ENCODE peak calls at places on chromosomes 16 and 17, in four cellular contexts. O is breast epithelium, X is aorta, I is SK-N-SH. C is an unnamed sample.
A peak's percentile ranks its signal among the peaks of the same experiment; 100 is the strongest.

GRCh38 chr17:79420318-79421243 is 190.3 kb downstream of the RBFOX3 start:
- DNase-seq in O (no peak), X (no peak), I (no peak), C (no peak)

GRCh38 chr16:88375236-88376052 is 7.3 kb upstream of the ZNF469 start:
- DNase-seq in O (peak; percentile 70), X (peak; percentile 70), I (peak; percentile 19), C (no peak)

GRCh38 chr17:43613911-43614310 is 47.8 kb downstream of the MEOX1 start:
- DNase-seq in O (no peak), X (no peak), I (no peak), C (no peak)

GRCh38 chr17:42179911-42180410 is 981 bp downstream of the KCNH4 start:
- DNase-seq in O (no peak), X (no peak), I (peak; percentile 62), C (peak; percentile 51)

GRCh38 chr17:3594056-3594810 is 15.0 kb downstream of the TRPV1 start:
- DNase-seq in O (no peak), X (no peak), I (peak; percentile 67), C (no peak)

GRCh38 chr16:19094542-19095365 is 19.0 kb upstream of the ITPRIPL2 start:
- DNase-seq in O (no peak), X (no peak), I (no peak), C (peak; percentile 38)

GRCh38 chr17:14068542-14069250 is 608 bp upstream of the COX10 start:
- DNase-seq in O (no peak), X (no peak), I (no peak), C (no peak)

GRCh38 chr17:7425756-7426155 is 340 bp downstream of the SPEM2 start:
- DNase-seq in O (no peak), X (no peak), I (no peak), C (no peak)

GRCh38 chr16:83912152-83912948 is 13.4 kb downstream of the MLYCD start:
- DNase-seq in O (no peak), X (no peak), I (no peak), C (no peak)

GRCh38 chr16:89999831-90000574 is 19.3 kb downstream of the DBNDD1 start:
- DNase-seq in O (no peak), X (no peak), I (no peak), C (no peak)

GRCh38 chr17:82976982-82977488 is 102.4 kb upstream of the METRNL start:
- DNase-seq in O (no peak), X (peak; percentile 60), I (peak; percentile 20), C (no peak)

GRCh38 chr17:2050246-2050866 is 4.5 kb upstream of the HIC1 start:
- DNase-seq in O (peak; percentile 62), X (peak; percentile 91), I (peak; percentile 94), C (peak; percentile 59)

GRCh38 chr17:63476494-63476856 is 386 bp upstream of the ACE start:
- DNase-seq in O (no peak), X (no peak), I (peak; percentile 92), C (no peak)

GRCh38 chr16:85385463-85386331 is 227.4 kb upstream of the GSE1 start:
- DNase-seq in O (no peak), X (peak; percentile 72), I (no peak), C (no peak)

GRCh38 chr17:58002973-58003372 is 4.1 kb downstream of the SRSF1 start:
- DNase-seq in O (no peak), X (no peak), I (no peak), C (no peak)

GRCh38 chr16:73023320-73023719 is 24.6 kb downstream of the ZFHX3 start:
- DNase-seq in O (no peak), X (no peak), I (no peak), C (no peak)

GRCh38 chr16:56382901-56383355 is 42.4 kb downstream of the AMFR start:
- DNase-seq in O (peak; percentile 39), X (no peak), I (no peak), C (no peak)

GRCh38 chr16:68978303-68978954 is 127.0 kb upstream of the HAS3 start:
- DNase-seq in O (no peak), X (no peak), I (no peak), C (peak; percentile 41)

GRCh38 chr16:56931253-56931768 is 631 bp upstream of the HERPUD1 start:
- DNase-seq in O (peak; percentile 43), X (peak; percentile 76), I (no peak), C (no peak)

GRCh38 chr17:36892112-36892838 is 45.0 kb upstream of the LHX1 start:
- DNase-seq in O (no peak), X (no peak), I (no peak), C (no peak)

GRCh38 chr16:6961704-6962103 is 370.9 kb upstream of the RBFOX1 start:
- DNase-seq in O (no peak), X (no peak), I (no peak), C (no peak)

GRCh38 chr16:89473791-89474414 is 16.5 kb downstream of the ANKRD11 start:
- DNase-seq in O (no peak), X (no peak), I (no peak), C (peak; percentile 49)

GRCh38 chr17:2723505-2723996 is 12.0 kb upstream of the CLUH start:
- DNase-seq in O (no peak), X (no peak), I (no peak), C (peak; percentile 35)

GRCh38 chr16:14473488-14473887 is 156.6 kb downstream of the PARN start:
- DNase-seq in O (no peak), X (no peak), I (no peak), C (no peak)

GRCh38 chr17:3710951-3711383 is 12.7 kb upstream of the HASPIN start:
- DNase-seq in O (no peak), X (no peak), I (no peak), C (peak; percentile 10)

GRCh38 chr17:14092808-14093207 is 23.5 kb downstream of the COX10 start:
- DNase-seq in O (no peak), X (no peak), I (no peak), C (no peak)

GRCh38 chr16:86708431-86708830 is 130.1 kb downstream of the FOXL1 start:
- DNase-seq in O (no peak), X (no peak), I (no peak), C (no peak)

GRCh38 chr17:48505788-48506187 is 25.0 kb downstream of the HOXB1 start:
- DNase-seq in O (peak; percentile 35), X (no peak), I (no peak), C (peak; percentile 88)

DNA sequence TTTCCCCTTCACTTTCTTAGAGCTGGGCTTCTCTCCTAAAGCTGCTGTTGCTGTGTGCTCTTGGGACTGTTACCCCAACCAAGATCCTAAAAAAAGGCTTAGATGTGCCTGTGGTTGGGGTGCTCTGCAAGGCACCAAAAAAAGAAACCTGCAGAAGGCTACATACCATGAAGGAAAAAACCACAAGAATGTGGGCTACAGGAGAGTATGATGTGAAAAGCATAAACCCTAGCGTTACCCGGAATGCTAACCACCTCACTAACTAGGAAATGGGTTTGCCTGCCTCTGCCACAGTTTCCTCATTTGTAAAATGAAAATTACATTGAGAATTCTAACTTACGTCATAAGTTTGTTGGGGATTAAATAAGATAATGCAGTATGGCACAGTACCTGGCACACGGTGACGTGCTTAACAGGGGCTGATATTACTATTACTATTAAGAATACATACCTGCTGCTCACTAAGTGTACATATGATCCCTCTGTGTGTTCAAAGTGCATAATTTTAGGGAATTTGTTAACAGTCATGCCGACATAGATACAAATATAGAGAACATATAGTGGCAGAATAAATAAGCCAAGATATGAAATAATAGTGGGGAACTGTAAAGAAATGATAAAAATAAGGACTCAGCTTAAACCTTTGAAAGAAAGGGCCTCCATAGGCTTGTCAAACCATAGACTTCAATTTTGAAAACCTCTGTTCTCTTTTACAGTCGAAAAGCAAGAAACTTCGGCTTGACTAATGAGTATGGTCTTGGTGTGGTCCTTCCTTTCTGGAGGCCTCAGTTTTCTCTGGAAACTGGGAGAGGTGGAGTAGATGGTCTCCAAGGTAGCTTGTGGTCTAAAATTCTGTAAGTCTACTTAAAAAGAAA is 177.8 kb upstream of the TBX2 start:
- DNase-seq in O (no peak), X (no peak), I (no peak), C (no peak)
- H3K4me3 ChIP-seq in O (no peak overlapping the region), X (no peak overlapping the region), I (no peak overlapping the region), C (no peak overlapping the region)

DNA sequence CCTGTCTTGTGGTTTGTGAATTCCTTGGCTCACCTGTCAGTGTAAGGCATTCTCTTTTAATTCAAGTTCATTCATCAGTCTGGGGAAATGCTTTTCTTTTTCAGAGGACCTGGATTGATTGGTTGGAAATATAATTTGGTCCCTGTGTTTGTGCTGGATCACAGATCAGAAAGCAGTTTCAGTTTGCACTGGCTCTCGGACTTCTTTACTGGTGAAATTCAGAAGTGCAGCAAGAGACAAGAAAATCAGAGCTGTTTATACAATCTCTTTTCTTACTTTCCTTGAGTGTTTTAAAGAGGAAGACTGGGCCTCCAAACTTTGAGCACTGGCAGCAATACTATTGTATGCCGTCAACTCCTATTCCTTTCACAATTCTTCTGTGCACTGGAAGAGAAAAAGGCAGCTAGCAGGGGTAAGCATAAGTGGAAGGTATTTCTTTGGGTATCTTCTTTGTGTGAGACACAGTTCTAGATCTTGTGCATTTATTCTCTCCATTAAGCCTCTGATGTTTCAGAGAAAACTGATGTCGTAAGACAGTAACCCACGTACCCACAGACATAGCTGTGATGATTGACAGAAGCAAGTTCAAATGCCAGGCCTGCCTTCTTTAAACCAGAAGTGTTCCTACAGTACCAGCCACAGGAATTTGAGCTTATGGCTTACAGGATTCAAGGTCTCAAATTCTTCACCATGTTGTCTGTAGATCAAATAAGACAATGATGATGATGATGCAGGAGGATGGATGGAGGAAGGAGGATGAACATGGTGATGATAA is 161.6 kb upstream of the KCNJ16 start:
- DNase-seq in O (no peak), X (no peak), I (no peak), C (no peak)
- H3K4me3 ChIP-seq in O (peak overlapping the region; percentile 32), X (peak overlapping the region; percentile 26), I (no peak overlapping the region), C (no peak overlapping the region)

DNA sequence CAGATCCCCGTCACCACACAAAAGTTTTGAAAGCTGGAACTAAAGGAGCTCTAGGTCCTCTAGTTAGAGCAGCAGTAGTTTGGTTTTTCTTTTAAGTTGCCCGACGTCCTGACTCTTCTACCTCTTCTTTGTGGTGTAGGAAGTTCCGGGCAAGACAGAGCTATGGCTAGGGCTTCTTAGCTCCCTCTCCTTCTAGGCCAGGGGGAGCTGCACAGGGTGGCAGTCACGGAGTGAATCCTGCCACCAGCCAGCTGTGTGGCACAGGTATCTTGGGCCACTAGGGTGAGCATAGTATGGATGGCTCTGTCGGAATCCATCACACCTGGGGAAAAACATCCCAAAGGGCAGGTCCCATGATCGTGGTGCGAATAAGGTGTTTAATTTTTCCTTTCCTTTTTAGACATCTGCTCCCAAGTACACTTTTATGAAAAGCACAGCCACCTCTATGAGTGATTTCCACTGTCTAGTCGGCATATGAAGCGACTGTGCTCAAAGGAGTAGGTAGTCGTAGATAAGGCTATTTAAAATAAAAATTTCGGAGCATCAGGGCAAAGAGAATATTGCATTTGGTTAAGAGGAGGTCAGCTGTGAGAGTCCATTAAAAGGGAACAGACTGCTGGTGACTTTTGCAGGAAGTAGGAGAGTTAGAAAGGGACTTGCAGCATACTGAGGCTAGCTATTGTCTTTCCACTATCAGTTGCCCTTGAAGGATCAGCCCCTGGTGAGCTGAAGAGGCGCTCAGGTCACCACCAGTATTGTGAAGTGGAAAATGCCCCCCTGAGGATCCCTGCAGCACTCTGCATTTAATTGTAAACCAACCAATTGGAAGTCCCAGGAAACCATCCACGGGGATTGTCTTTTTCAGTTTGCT is 2.1 kb downstream of the PRKCA start:
- DNase-seq in O (no peak), X (no peak), I (peak; percentile 63), C (no peak)
- H3K4me3 ChIP-seq in O (peak overlapping the region; percentile 83), X (no peak overlapping the region), I (peak overlapping the region; percentile 93), C (no peak overlapping the region)

GRCh38 chr17:28578246-28579195 is 1.8 kb upstream of the ALDOC start:
- DNase-seq in O (no peak), X (no peak), I (no peak), C (no peak)

GRCh38 chr17:28575126-28575795 is 1.4 kb downstream of the ALDOC start:
- DNase-seq in O (no peak), X (no peak), I (peak; percentile 76), C (no peak)

GRCh38 chr17:28579526-28579925 is 2.8 kb upstream of the ALDOC start:
- DNase-seq in O (no peak), X (no peak), I (no peak), C (no peak)

GRCh38 chr17:28576758-28577465 is at the start of gene ALDOC:
- DNase-seq in O (peak; percentile 96), X (peak; percentile 99), I (peak; percentile 97), C (peak; percentile 97)

GRCh38 chr17:28577466-28577824 is 750 bp upstream of the ALDOC start:
- DNase-seq in O (no peak), X (no peak), I (no peak), C (no peak)
- H3K4me3 ChIP-seq in O (peak overlapping the region; percentile 64), X (no peak overlapping the region), I (no peak overlapping the region), C (no peak overlapping the region)

C was measured in trophoblast cell.